ENCODE peak calls at places on chromosomes 13 and 19, in four cellular contexts. One of them, this sample, is unnamed.

GRCh38 chr13:20441879-20442278 is 83.8 kb downstream of the CRYL1 start:
- DNase-seq in activated CD8-positive, alpha-beta T cell treated with anti-CD3 and anti-CD28 coated beads, Interleukin-2, amount 10 ng/mL, durations not matched to agents 7 days and 5 days: no peak
- DNase-seq in stimulated activated CD4-positive, alpha-beta T cell treated with anti-CD3 and anti-CD28 coated beads, Interleukin-4, amount 100 ng/mL, for 48 hours: no peak
- DNase-seq in RPMI8226: no peak
- DNase-seq in this sample: no peak

GRCh38 chr19:47899335-47899734 is 13.2 kb upstream of the SULT2A1 start:
- DNase-seq in activated CD8-positive, alpha-beta T cell treated with anti-CD3 and anti-CD28 coated beads, Interleukin-2, amount 10 ng/mL, durations not matched to agents 7 days and 5 days: no peak
- DNase-seq in stimulated activated CD4-positive, alpha-beta T cell treated with anti-CD3 and anti-CD28 coated beads, Interleukin-4, amount 100 ng/mL, for 48 hours: no peak
- DNase-seq in RPMI8226: no peak
- DNase-seq in this sample: no peak

GRCh38 chr13:103694033-103694432 is 627.8 kb upstream of the SLC10A2 start:
- DNase-seq in activated CD8-positive, alpha-beta T cell treated with anti-CD3 and anti-CD28 coated beads, Interleukin-2, amount 10 ng/mL, durations not matched to agents 7 days and 5 days: no peak
- DNase-seq in stimulated activated CD4-positive, alpha-beta T cell treated with anti-CD3 and anti-CD28 coated beads, Interleukin-4, amount 100 ng/mL, for 48 hours: no peak
- DNase-seq in RPMI8226: peak; percentile 8
- DNase-seq in this sample: no peak

GRCh38 chr13:48415516-48415915 is 2.6 kb upstream of the LPAR6 start:
- DNase-seq in activated CD8-positive, alpha-beta T cell treated with anti-CD3 and anti-CD28 coated beads, Interleukin-2, amount 10 ng/mL, durations not matched to agents 7 days and 5 days: no peak
- DNase-seq in stimulated activated CD4-positive, alpha-beta T cell treated with anti-CD3 and anti-CD28 coated beads, Interleukin-4, amount 100 ng/mL, for 48 hours: no peak
- DNase-seq in RPMI8226: no peak
- DNase-seq in this sample: no peak

GRCh38 chr19:48186541-48186991 is 16.1 kb downstream of the ZSWIM9 start:
- DNase-seq in activated CD8-positive, alpha-beta T cell treated with anti-CD3 and anti-CD28 coated beads, Interleukin-2, amount 10 ng/mL, durations not matched to agents 7 days and 5 days: no peak
- DNase-seq in stimulated activated CD4-positive, alpha-beta T cell treated with anti-CD3 and anti-CD28 coated beads, Interleukin-4, amount 100 ng/mL, for 48 hours: no peak
- DNase-seq in RPMI8226: no peak
- DNase-seq in this sample: no peak

GRCh38 chr13:105452895-105453294 is 1082.6 kb downstream of the EFNB2 start:
- DNase-seq in activated CD8-positive, alpha-beta T cell treated with anti-CD3 and anti-CD28 coated beads, Interleukin-2, amount 10 ng/mL, durations not matched to agents 7 days and 5 days: no peak
- DNase-seq in stimulated activated CD4-positive, alpha-beta T cell treated with anti-CD3 and anti-CD28 coated beads, Interleukin-4, amount 100 ng/mL, for 48 hours: no peak
- DNase-seq in RPMI8226: no peak
- DNase-seq in this sample: no peak

GRCh38 chr13:28347456-28348371 is 147.2 kb downstream of the FLT1 start:
- DNase-seq in activated CD8-positive, alpha-beta T cell treated with anti-CD3 and anti-CD28 coated beads, Interleukin-2, amount 10 ng/mL, durations not matched to agents 7 days and 5 days: peak; percentile 27
- DNase-seq in stimulated activated CD4-positive, alpha-beta T cell treated with anti-CD3 and anti-CD28 coated beads, Interleukin-4, amount 100 ng/mL, for 48 hours: no peak
- DNase-seq in RPMI8226: no peak
- DNase-seq in this sample: no peak

GRCh38 chr13:25490236-25490635 is 118.5 kb downstream of the ATP8A2 start:
- DNase-seq in activated CD8-positive, alpha-beta T cell treated with anti-CD3 and anti-CD28 coated beads, Interleukin-2, amount 10 ng/mL, durations not matched to agents 7 days and 5 days: no peak
- DNase-seq in stimulated activated CD4-positive, alpha-beta T cell treated with anti-CD3 and anti-CD28 coated beads, Interleukin-4, amount 100 ng/mL, for 48 hours: no peak
- DNase-seq in RPMI8226: no peak
- DNase-seq in this sample: no peak

GRCh38 chr19:12767150-12767549 is 8.2 kb downstream of the HOOK2 start:
- DNase-seq in activated CD8-positive, alpha-beta T cell treated with anti-CD3 and anti-CD28 coated beads, Interleukin-2, amount 10 ng/mL, durations not matched to agents 7 days and 5 days: no peak
- DNase-seq in stimulated activated CD4-positive, alpha-beta T cell treated with anti-CD3 and anti-CD28 coated beads, Interleukin-4, amount 100 ng/mL, for 48 hours: no peak
- DNase-seq in RPMI8226: no peak
- DNase-seq in this sample: no peak

GRCh38 chr13:25927966-25928365 is 123.8 kb downstream of the SHISA2 start:
- DNase-seq in activated CD8-positive, alpha-beta T cell treated with anti-CD3 and anti-CD28 coated beads, Interleukin-2, amount 10 ng/mL, durations not matched to agents 7 days and 5 days: no peak
- DNase-seq in stimulated activated CD4-positive, alpha-beta T cell treated with anti-CD3 and anti-CD28 coated beads, Interleukin-4, amount 100 ng/mL, for 48 hours: no peak
- DNase-seq in RPMI8226: no peak
- DNase-seq in this sample: no peak